ENCODE peak calls at places on chromosomes 6 and 20, in eight cellular contexts. D is HTR-8/SVneo; C is stimulated activated CD4-positive, alpha-beta T cell treated with anti-CD3 and anti-CD28 coated beads, Interleukin-1b, Interleukin-23, amount 100 ng/mL, for 24 hours; I is Daoy; W is HT1080; G is kidney tubule cell; B is BJ; X is iris pigment epithelial cell. O is an unnamed sample.

GRCh38 chr20:32982617-32983458 is 21.4 kb downstream of the SUN5 start:
- DNase-seq in G (peak; percentile 41), B (no peak), I (peak; percentile 22), X (no peak), W (no peak), C (no peak), D (no peak), O (no peak)

GRCh38 chr6:136035378-136036070 is 184.0 kb downstream of the PDE7B start:
- DNase-seq in I (no peak), D (no peak), W (peak; percentile 56), X (peak; percentile 73), C (no peak), B (no peak), G (peak; percentile 56), O (no peak)

GRCh38 chr6:83808005-83808404 is 45.2 kb upstream of the RIPPLY2 start:
- DNase-seq in C (no peak), D (no peak), B (no peak), W (no peak), X (no peak), G (no peak), I (no peak), O (no peak)

GRCh38 chr6:100300221-100300736 is 164.4 kb downstream of the SIM1 start:
- DNase-seq in C (no peak), G (peak; percentile 99), B (peak; percentile 85), X (peak; percentile 98), I (peak; percentile 89), W (peak; percentile 96), D (peak; percentile 68), O (no peak)

GRCh38 chr20:25007491-25008305 is 15.1 kb upstream of the APMAP start:
- DNase-seq in X (no peak), D (no peak), B (no peak), I (no peak), W (no peak), G (no peak), C (no peak), O (peak; percentile 1)

GRCh38 chr6:109336221-109336955 is 45.9 kb downstream of the CD164 start:
- DNase-seq in G (peak; percentile 79), X (peak; percentile 40), W (peak; percentile 69), D (no peak), B (no peak), C (no peak), I (peak; percentile 34), O (no peak)

GRCh38 chr20:44642203-44643153 is 9.0 kb downstream of the ADA start:
- DNase-seq in C (no peak), G (peak; percentile 93), I (peak; percentile 77), X (peak; percentile 94), W (peak; percentile 87), B (no peak), D (peak; percentile 97), O (peak; percentile 67)

GRCh38 chr6:138987299-138987642 is 782 bp downstream of the REPS1 start:
- DNase-seq in I (no peak), C (peak; percentile 4), D (no peak), W (no peak), B (no peak), X (no peak), G (no peak), O (no peak)

GRCh38 chr6:20691185-20691584 is 156.9 kb downstream of the CDKAL1 start:
- DNase-seq in X (no peak), I (no peak), G (no peak), C (no peak), W (no peak), B (no peak), D (no peak), O (no peak)

GRCh38 chr20:17966432-17967312 is 1.9 kb downstream of the SNX5 start:
- DNase-seq in D (no peak), W (peak; percentile 47), C (no peak), I (peak; percentile 13), X (peak; percentile 53), G (peak; percentile 52), B (no peak), O (no peak)

GRCh38 chr20:2101057-2101934 is at the start of gene STK35:
- DNase-seq in I (peak; percentile 76), G (no peak), X (no peak), B (no peak), D (peak; percentile 62), W (peak; percentile 72), C (peak; percentile 69), O (no peak)

GRCh38 chr20:52269327-52269726 is 77.7 kb upstream of the ZFP64 start:
- DNase-seq in X (no peak), B (peak; percentile 17), W (no peak), G (no peak), D (no peak), C (no peak), I (no peak), O (no peak)

GRCh38 chr20:35560541-35560940 is 18.7 kb downstream of the ERGIC3 start:
- DNase-seq in I (no peak), W (no peak), D (no peak), C (no peak), X (no peak), B (no peak), G (no peak), O (peak; percentile 40)

GRCh38 chr6:108755257-108756240 is 92.7 kb upstream of the ARMC2 start:
- DNase-seq in X (peak; percentile 24), D (no peak), C (no peak), G (peak; percentile 29), W (no peak), B (no peak), I (no peak), O (no peak)

GRCh38 chr6:1789092-1789491 is 179.4 kb downstream of the FOXC1 start:
- DNase-seq in D (no peak), B (no peak), X (peak; percentile 96), G (peak; percentile 82), C (no peak), W (peak; percentile 63), I (peak; percentile 52), O (no peak)

GRCh38 chr6:117188627-117189201 is 76.6 kb upstream of the VGLL2 start:
- DNase-seq in W (no peak), D (no peak), C (no peak), I (no peak), X (peak; percentile 11), B (no peak), G (peak; percentile 22), O (no peak)

GRCh38 chr20:52457826-52458225 is 266.2 kb upstream of the ZFP64 start:
- DNase-seq in I (peak; percentile 19), D (no peak), B (no peak), G (peak; percentile 81), X (no peak), W (peak; percentile 57), C (no peak), O (no peak)

GRCh38 chr6:39388526-39389371 is 66.2 kb upstream of the KCNK16 start:
- DNase-seq in C (no peak), I (no peak), X (no peak), B (peak; percentile 50), W (no peak), D (no peak), G (no peak), O (no peak)

GRCh38 chr6:113732384-113732966 is 124.7 kb upstream of the MARCKS start:
- DNase-seq in W (no peak), D (no peak), C (no peak), G (no peak), B (no peak), I (no peak), X (no peak), O (peak; percentile 43)

GRCh38 chr20:56634735-56635422 is 5.8 kb downstream of the TFAP2C start:
- DNase-seq in X (no peak), I (no peak), B (no peak), G (no peak), W (no peak), C (no peak), D (no peak), O (no peak)

GRCh38 chr20:9955646-9956045 is 79.1 kb upstream of the ANKEF1 start:
- DNase-seq in G (peak; percentile 33), W (peak; percentile 84), X (peak; percentile 41), C (no peak), I (peak; percentile 23), D (no peak), B (no peak), O (no peak)

GRCh38 chr20:64006902-64007301 is 26.0 kb downstream of the PRPF6 start:
- DNase-seq in W (no peak), D (no peak), C (no peak), G (no peak), X (no peak), I (no peak), B (no peak), O (no peak)

GRCh38 chr20:25284131-25284601 is 36.3 kb downstream of the PYGB start:
- DNase-seq in D (no peak), W (no peak), X (no peak), I (no peak), C (no peak), B (no peak), G (no peak), O (peak; percentile 6)

GRCh38 chr6:98973571-98973970 is 25.8 kb upstream of the FBXL4 start:
- DNase-seq in W (no peak), B (no peak), X (no peak), C (no peak), D (no peak), G (no peak), I (no peak), O (no peak)

GRCh38 chr6:101083533-101084172 is 202.5 kb upstream of the ASCC3 start:
- DNase-seq in G (peak; percentile 63), W (peak; percentile 78), I (no peak), X (peak; percentile 97), B (peak; percentile 89), C (no peak), D (peak; percentile 8), O (no peak)

GRCh38 chr6:45310118-45310788 is 17.9 kb upstream of the RUNX2 start:
- DNase-seq in B (no peak), I (no peak), C (peak; percentile 4), G (no peak), D (no peak), X (no peak), W (peak; percentile 5), O (no peak)

GRCh38 chr20:37392441-37393195 is 46.7 kb downstream of the SRC start:
- DNase-seq in B (no peak), D (no peak), X (peak; percentile 26), C (no peak), W (no peak), I (no peak), G (peak; percentile 28), O (peak; percentile 49)

GRCh38 chr6:137641474-137642077 is 147.4 kb upstream of the OLIG3 start:
- DNase-seq in C (peak; percentile 27), B (no peak), G (peak; percentile 78), I (peak; percentile 80), D (peak; percentile 64), X (peak; percentile 77), W (peak; percentile 70), O (peak; percentile 51)

GRCh38 chr20:48733296-48733790 is 94.5 kb downstream of the PREX1 start:
- DNase-seq in W (peak; percentile 15), X (peak; percentile 47), I (no peak), G (no peak), C (no peak), B (no peak), D (peak; percentile 54), O (no peak)